ENCODE peak calls at places on chromosomes 5 and 9, in four cellular contexts. One of them, this sample, is unnamed.

GRCh38 chr5:134206627-134207160 is 19.2 kb downstream of the PPP2CA start:
- DNase-seq in NCI-H460: no peak
- DNase-seq in mesothelial cell of epicardium: no peak
- DNase-seq in GM10248: no peak
- DNase-seq in this sample: no peak

GRCh38 chr5:154517181-154517580 is 39.2 kb upstream of the HAND1 start:
- DNase-seq in mesothelial cell of epicardium: no peak
- DNase-seq in GM10248: no peak
- DNase-seq in NCI-H460: no peak
- DNase-seq in this sample: no peak

GRCh38 chr5:428754-429452 is 14.1 kb upstream of the EXOC3 start:
- DNase-seq in GM10248: no peak
- DNase-seq in NCI-H460: no peak
- DNase-seq in mesothelial cell of epicardium: no peak
- DNase-seq in this sample: no peak

GRCh38 chr9:36881316-36882116 is 152.6 kb downstream of the PAX5 start:
- DNase-seq in NCI-H460: no peak
- DNase-seq in mesothelial cell of epicardium: no peak
- DNase-seq in GM10248: no peak
- DNase-seq in this sample: no peak

GRCh38 chr9:4714266-4715016 is 26.6 kb downstream of the AK3 start:
- DNase-seq in mesothelial cell of epicardium: no peak
- DNase-seq in GM10248: no peak
- DNase-seq in NCI-H460: no peak
- DNase-seq in this sample: no peak

GRCh38 chr9:119961774-119962408 is 592.7 kb upstream of the BRINP1 start:
- DNase-seq in mesothelial cell of epicardium: no peak
- DNase-seq in NCI-H460: no peak
- DNase-seq in GM10248: peak
- DNase-seq in this sample: no peak

GRCh38 chr5:82549263-82549662 is 271.1 kb upstream of the RPS23 start:
- DNase-seq in NCI-H460: no peak
- DNase-seq in mesothelial cell of epicardium: no peak
- DNase-seq in GM10248: no peak
- DNase-seq in this sample: no peak

GRCh38 chr9:34741628-34742027 is 31.7 kb upstream of the CCL21 start:
- DNase-seq in NCI-H460: no peak
- DNase-seq in mesothelial cell of epicardium: no peak
- DNase-seq in GM10248: no peak
- DNase-seq in this sample: no peak

GRCh38 chr5:107365355-107366109 is 305.2 kb downstream of the EFNA5 start:
- DNase-seq in NCI-H460: peak
- DNase-seq in GM10248: no peak
- DNase-seq in mesothelial cell of epicardium: no peak
- DNase-seq in this sample: peak

GRCh38 chr9:31103836-31104235 is 1280.6 kb upstream of the ACO1 start:
- DNase-seq in GM10248: no peak
- DNase-seq in NCI-H460: no peak
- DNase-seq in mesothelial cell of epicardium: no peak
- DNase-seq in this sample: no peak

GRCh38 chr5:58037899-58038298 is 422.0 kb downstream of the PLK2 start:
- DNase-seq in GM10248: no peak
- DNase-seq in mesothelial cell of epicardium: no peak
- DNase-seq in NCI-H460: no peak
- DNase-seq in this sample: no peak

GRCh38 chr9:124420991-124421543 is 5.8 kb upstream of the PSMB7 start:
- DNase-seq in GM10248: no peak
- DNase-seq in NCI-H460: no peak
- DNase-seq in mesothelial cell of epicardium: no peak
- DNase-seq in this sample: no peak

GRCh38 chr5:38905516-38905915 is 59.7 kb downstream of the OSMR start:
- DNase-seq in GM10248: no peak
- DNase-seq in mesothelial cell of epicardium: no peak
- DNase-seq in NCI-H460: no peak
- DNase-seq in this sample: no peak

GRCh38 chr5:158769079-158769478 is 330.6 kb downstream of the EBF1 start:
- DNase-seq in mesothelial cell of epicardium: no peak
- DNase-seq in GM10248: no peak
- DNase-seq in NCI-H460: no peak
- DNase-seq in this sample: no peak

GRCh38 chr5:101174981-101175380 is 271.9 kb upstream of the ST8SIA4 start:
- DNase-seq in NCI-H460: no peak
- DNase-seq in GM10248: no peak
- DNase-seq in mesothelial cell of epicardium: no peak
- DNase-seq in this sample: no peak

GRCh38 chr5:96864922-96865545 is 11.3 kb upstream of the ERAP2 start:
- DNase-seq in GM10248: no peak
- DNase-seq in NCI-H460: no peak
- DNase-seq in mesothelial cell of epicardium: no peak
- DNase-seq in this sample: no peak

GRCh38 chr9:98189412-98189811 is 3.0 kb downstream of the CORO2A start:
- DNase-seq in mesothelial cell of epicardium: no peak
- DNase-seq in NCI-H460: no peak
- DNase-seq in GM10248: no peak
- DNase-seq in this sample: no peak

GRCh38 chr5:17802256-17802655 is 168.0 kb downstream of the TAF11L14 start:
- DNase-seq in NCI-H460: no peak
- DNase-seq in mesothelial cell of epicardium: no peak
- DNase-seq in GM10248: no peak
- DNase-seq in this sample: no peak

GRCh38 chr9:88075966-88076285 is 62.3 kb downstream of the SPATA31C2 start:
- DNase-seq in NCI-H460: no peak
- DNase-seq in GM10248: no peak
- DNase-seq in mesothelial cell of epicardium: no peak
- DNase-seq in this sample: no peak

GRCh38 chr5:139847790-139848507 is 52.3 kb downstream of the PSD2 start:
- DNase-seq in mesothelial cell of epicardium: peak
- DNase-seq in GM10248: peak
- DNase-seq in NCI-H460: peak
- DNase-seq in this sample: no peak

GRCh38 chr9:503881-504852 is 289.5 kb downstream of the DOCK8 start:
- DNase-seq in NCI-H460: peak
- DNase-seq in GM10248: peak
- DNase-seq in mesothelial cell of epicardium: peak
- DNase-seq in this sample: no peak

GRCh38 chr5:136776022-136776927 is 410.9 kb upstream of the TRPC7 start:
- DNase-seq in NCI-H460: no peak
- DNase-seq in mesothelial cell of epicardium: no peak
- DNase-seq in GM10248: no peak
- DNase-seq in this sample: no peak

GRCh38 chr9:91677354-91677753 is 253.7 kb upstream of the NFIL3 start:
- DNase-seq in mesothelial cell of epicardium: no peak
- DNase-seq in NCI-H460: no peak
- DNase-seq in GM10248: no peak
- DNase-seq in this sample: no peak

GRCh38 chr9:124300312-124300711 is 42.6 kb downstream of the NEK6 start:
- DNase-seq in mesothelial cell of epicardium: no peak
- DNase-seq in GM10248: no peak
- DNase-seq in NCI-H460: no peak
- DNase-seq in this sample: no peak

GRCh38 chr9:124660341-124660801 is 110.7 kb downstream of the NR6A1 start:
- DNase-seq in mesothelial cell of epicardium: no peak
- DNase-seq in NCI-H460: peak
- DNase-seq in GM10248: no peak
- DNase-seq in this sample: peak

GRCh38 chr5:168747987-168748777 is 169.0 kb upstream of the PANK3 start:
- DNase-seq in mesothelial cell of epicardium: no peak
- DNase-seq in NCI-H460: peak
- DNase-seq in GM10248: peak
- DNase-seq in this sample: no peak

GRCh38 chr9:91740713-91741112 is 209.3 kb downstream of the ROR2 start:
- DNase-seq in GM10248: no peak
- DNase-seq in NCI-H460: no peak
- DNase-seq in mesothelial cell of epicardium: no peak
- DNase-seq in this sample: no peak

GRCh38 chr5:43530648-43531047 is 15.7 kb upstream of the C5orf34 start:
- DNase-seq in NCI-H460: no peak
- DNase-seq in GM10248: no peak
- DNase-seq in mesothelial cell of epicardium: no peak
- DNase-seq in this sample: no peak

GRCh38 chr9:122261469-122261881 is 3.2 kb downstream of the RBM18 start:
- DNase-seq in mesothelial cell of epicardium: no peak
- DNase-seq in NCI-H460: peak
- DNase-seq in GM10248: no peak
- DNase-seq in this sample: no peak